ENCODE peak calls at places on chromosomes 1 and 21, in four cellular contexts. L is NCI-H446 treated with DMSO at 0.1 percent for 48 hours, B is omental fat pad, D is HL-60. Q is an unnamed sample.

GRCh38 chr21:45857761-45858160 is 123.8 kb upstream of the COL6A1 start:
- DNase-seq in L (no peak), D (no peak), B (no peak), Q (no peak)

GRCh38 chr1:155082941-155083541 is 4.4 kb downstream of the EFNA3 start:
- DNase-seq in L (no peak), B (no peak), D (no peak), Q (no peak)

GRCh38 chr1:82491301-82491986 is 690.7 kb downstream of the ADGRL2 start:
- DNase-seq in L (peak; percentile 80), B (no peak), D (no peak), Q (no peak)

GRCh38 chr1:192559115-192560006 is 16.2 kb upstream of the RGS1 start:
- DNase-seq in B (no peak), L (no peak), D (no peak), Q (no peak)

GRCh38 chr1:78291443-78291842 is 199.3 kb upstream of the PTGFR start:
- DNase-seq in B (no peak), L (no peak), D (no peak), Q (no peak)

GRCh38 chr1:119771016-119771415 is 2.3 kb upstream of the HMGCS2 start:
- DNase-seq in L (peak; percentile 19), B (no peak), D (no peak), Q (no peak)

GRCh38 chr1:226134170-226135058 is 52.1 kb downstream of the ACBD3 start:
- DNase-seq in L (no peak), D (no peak), B (no peak), Q (no peak)

GRCh38 chr1:180787628-180788307 is 124.9 kb upstream of the KIAA1614 start:
- DNase-seq in L (no peak), B (no peak), D (no peak), Q (no peak)

GRCh38 chr1:1275836-1276235 is 2.2 kb upstream of the UBE2J2 start:
- DNase-seq in L (no peak), B (no peak), D (no peak), Q (no peak)

GRCh38 chr1:176241385-176242015 is 34.4 kb upstream of the COP1 start:
- DNase-seq in B (no peak), L (no peak), D (peak; percentile 21), Q (no peak)

Q was measured in NK-92 treated with Interleukin-12 subunit alpha and Interleukin-12 subunit beta, amount 100 ng/mL, for 24 hours.